ENCODE peak calls at places on chromosomes 4 and X, in four cellular contexts. F is adrenal gland; C is endodermal cell; T is effector memory CD4-positive, alpha-beta T cell. Z is an unnamed sample. For H3K4me1, the result is how much of the 10 kb centered on the place peaks cover.

GRCh38 chrX:41607264-41607832 is 81.4 kb upstream of the GPR34 start:
- DNase-seq in F (no peak), C (no peak), T (no peak), Z (no peak)

GRCh38 chr4:121392426-121393086 is 11.7 kb upstream of the QRFPR start:
- DNase-seq in F (no peak), C (no peak), T (no peak), Z (no peak)

GRCh38 chr4:139959398-139959797 is 194.6 kb downstream of the MAML3 start:
- DNase-seq in F (no peak), C (no peak), T (no peak), Z (no peak)

GRCh38 chr4:32394255-32394654 is 1674.1 kb downstream of the PCDH7 start:
- DNase-seq in F (no peak), C (no peak), T (no peak), Z (no peak)

GRCh38 chr4:93396274-93396673 is 432.3 kb upstream of the ATOH1 start:
- DNase-seq in F (no peak), C (no peak), T (no peak), Z (no peak)

GRCh38 chr4:57981123-57981522 is 870.9 kb upstream of the IGFBP7 start:
- DNase-seq in F (no peak), C (no peak), T (no peak), Z (no peak)

GRCh38 chr4:139875456-139875855 is 209.8 kb downstream of the MGST2 start:
- DNase-seq in F (no peak), C (peak), T (no peak), Z (peak)

GRCh38 chr4:8315343-8316250 is 46.0 kb downstream of the HTRA3 start:
- DNase-seq in F (peak), C (peak), T (no peak), Z (peak)

GRCh38 chr4:110682311-110682710 is 59.4 kb upstream of the PITX2 start:
- DNase-seq in F (no peak), C (no peak), T (no peak), Z (no peak)

GRCh38 chr4:170875868-170876267 is 786.1 kb upstream of the AADAT start:
- DNase-seq in F (no peak), C (no peak), T (no peak), Z (peak)

GRCh38 chrX:119690921-119691716 is 1.8 kb downstream of the SEPTIN6 start:
- DNase-seq in F (peak), C (no peak), T (no peak), Z (no peak)

GRCh38 chr4:44760142-44760898 is 34.0 kb upstream of the GNPDA2 start:
- DNase-seq in F (peak), C (no peak), T (no peak), Z (peak)

GRCh38 chr4:89173336-89174090 is 62.2 kb downstream of the TIGD2 start:
- DNase-seq in F (no peak), C (no peak), T (no peak), Z (no peak)

GRCh38 chr4:172480471-172480870 is 667.3 kb downstream of the GALNTL6 start:
- DNase-seq in F (no peak), C (no peak), T (no peak), Z (no peak)

GRCh38 chrX:16643160-16643559 is 6.8 kb upstream of the S100G start:
- DNase-seq in F (no peak), C (peak), T (no peak), Z (no peak)

GRCh38 chr4:139841464-139842195 is 176.0 kb downstream of the MGST2 start:
- DNase-seq in F (no peak), C (no peak), T (no peak), Z (peak)

GRCh38 chrX:150967786-150968185 is 15.3 kb upstream of the HMGB3 start:
- DNase-seq in F (no peak), C (no peak), T (no peak), Z (no peak)

GRCh38 chrX:136147320-136147901 is at the start of gene FHL1:
- DNase-seq in F (peak), C (peak), T (peak), Z (peak)

GRCh38 chr4:41538887-41539498 is 1.0 kb downstream of the LIMCH1 start:
- DNase-seq in F (peak), C (no peak), T (no peak), Z (no peak)
- H3K4me1 ChIP-seq in F (under half), C (under half), T (under half), Z (under half)

GRCh38 chr4:168601899-168602298 is 105.0 kb downstream of the PALLD start:
- DNase-seq in F (no peak), C (no peak), T (no peak), Z (no peak)
- H3K4me1 ChIP-seq in F (under half), C (under half), T (under half), Z (under half)

GRCh38 chr4:118756429-118756828 is 71.2 kb downstream of the METTL14 start:
- DNase-seq in F (no peak), C (no peak), T (no peak), Z (no peak)

GRCh38 chr4:118756958-118757357 is 71.8 kb downstream of the METTL14 start:
- DNase-seq in F (no peak), C (no peak), T (no peak), Z (no peak)

GRCh38 chr4:118758293-118758692 is 73.1 kb downstream of the METTL14 start:
- DNase-seq in F (no peak), C (no peak), T (no peak), Z (no peak)

GRCh38 chr4:118759481-118759880 is 74.3 kb downstream of the METTL14 start:
- DNase-seq in F (no peak), C (no peak), T (no peak), Z (no peak)

DNA sequence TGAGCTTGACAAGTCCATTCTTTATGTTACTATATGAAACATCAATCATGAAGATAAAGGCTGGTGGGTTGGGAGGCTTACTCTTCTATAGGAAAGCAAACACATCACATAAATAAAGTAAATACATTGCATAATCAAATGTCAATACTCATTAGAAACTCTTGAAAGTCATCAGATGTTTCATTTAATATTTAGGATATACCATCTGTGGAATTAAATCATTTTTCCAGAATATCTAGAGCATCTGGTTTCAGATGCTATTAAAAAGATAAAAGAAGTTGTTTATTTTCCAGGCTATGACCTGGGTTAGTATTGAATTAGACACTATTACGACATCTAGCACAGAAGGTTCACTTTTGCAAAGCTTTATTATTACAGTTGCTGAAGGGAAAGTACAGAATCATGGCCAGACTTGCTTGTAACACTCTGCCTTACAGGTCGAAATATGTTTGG is 72.6 kb downstream of the METTL14 start:
- DNase-seq in F (no peak), C (no peak), T (no peak), Z (no peak)
- H3K4me1 ChIP-seq in F (under half), C (under half), T (under half), Z (under half)

GRCh38 chrX:40145001-40145631 is 47.4 kb upstream of the BCOR start:
- DNase-seq in F (no peak), C (peak), T (no peak), Z (peak)
- H3K4me1 ChIP-seq in F (under half), C (under half), T (under half), Z (half or more)

GRCh38 chr4:37678624-37679023 is 7.6 kb downstream of the RELL1 start:
- DNase-seq in F (no peak), C (no peak), T (no peak), Z (no peak)
- H3K4me1 ChIP-seq in F (under half), C (under half), T (under half), Z (under half)

DNA sequence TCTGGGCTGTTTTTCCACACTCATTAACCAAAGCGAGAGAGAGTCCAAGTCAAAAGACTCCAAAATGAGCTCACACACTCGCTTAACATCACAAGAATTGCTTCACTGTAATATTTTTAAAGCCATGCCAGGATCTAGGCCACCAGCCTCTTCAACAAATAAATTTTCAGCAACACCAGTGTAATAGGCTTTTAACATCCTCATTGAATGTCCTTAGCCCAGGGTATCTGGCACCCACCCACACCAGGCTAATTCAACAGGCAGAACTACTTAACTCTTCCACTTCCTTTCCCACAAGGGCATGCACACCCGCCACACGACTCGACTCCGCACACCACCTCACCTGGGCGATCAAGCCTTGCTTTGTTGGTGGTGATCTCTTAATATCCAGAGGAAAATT is 34.2 kb downstream of the FAT1 start:
- DNase-seq in F (no peak), C (no peak), T (no peak), Z (no peak)
- H3K4me1 ChIP-seq in F (under half), C (under half), T (under half), Z (half or more)

GRCh38 chr4:1045595-1046201 is 34.3 kb downstream of the FGFRL1 start:
- DNase-seq in F (no peak), C (peak), T (no peak), Z (no peak)
- H3K4me1 ChIP-seq in F (under half), C (under half), T (under half), Z (under half)

Z was measured in neural progenitor cell.